ENCODE peak calls at places on chromosomes 5 and 9, in six cellular contexts. C, Q, D, W, K and H are unnamed samples. For H3K4me1 and H3K27me3, the result is how much of the 10 kb centered on the place peaks cover.

GRCh38 chr5:151463137-151464029 is 16.0 kb downstream of the SLC36A1 start:
- DNase-seq in W (no peak), C (no peak), D (no peak), K (peak), Q (no peak), H (peak)

GRCh38 chr9:89555426-89556375 is 49.1 kb upstream of the GADD45G start:
- DNase-seq in Q (no peak), C (no peak), K (no peak), D (no peak), W (peak), H (peak)

GRCh38 chr9:89226076-89226475 is 47.5 kb upstream of the SHC3 start:
- DNase-seq in D (no peak), C (no peak), K (peak), Q (no peak), W (no peak), H (no peak)

GRCh38 chr5:174645677-174646076 is 78.7 kb upstream of the MSX2 start:
- DNase-seq in K (no peak), D (no peak), Q (no peak), C (no peak), W (no peak), H (no peak)

GRCh38 chr5:181086410-181087229 is 44.3 kb downstream of the OR2V1 start:
- DNase-seq in Q (no peak), D (no peak), W (no peak), K (peak), C (no peak), H (no peak)

GRCh38 chr9:13352451-13352979 is 73.0 kb upstream of the MPDZ start:
- DNase-seq in D (no peak), K (no peak), Q (no peak), C (no peak), W (no peak), H (no peak)

GRCh38 chr5:139912804-139913203 is 117.2 kb downstream of the PSD2 start:
- DNase-seq in Q (no peak), K (no peak), D (no peak), W (peak), C (no peak), H (peak)

GRCh38 chr9:126499911-126500599 is 113.7 kb upstream of the LMX1B start:
- DNase-seq in K (peak), W (no peak), Q (no peak), C (no peak), D (no peak), H (no peak)

GRCh38 chr9:65444943-65445342 is 159.9 kb upstream of the FOXD4L5 start:
- DNase-seq in W (no peak), C (no peak), K (no peak), D (no peak), Q (no peak), H (no peak)

GRCh38 chr5:132364319-132364718 is 5.2 kb upstream of the SLC22A5 start:
- DNase-seq in C (peak), W (no peak), K (no peak), D (peak), Q (no peak), H (no peak)

GRCh38 chr9:95771556-95772280 is 103.8 kb upstream of the ERCC6L2 start:
- DNase-seq in K (peak), D (no peak), W (no peak), Q (peak), C (no peak), H (no peak)

GRCh38 chr5:419970-420369 is 23.0 kb upstream of the EXOC3 start:
- DNase-seq in W (no peak), D (no peak), K (peak), C (no peak), Q (no peak), H (no peak)

GRCh38 chr9:6096821-6097220 is 81.4 kb upstream of the RANBP6 start:
- DNase-seq in C (no peak), D (peak), Q (no peak), K (no peak), W (no peak), H (no peak)

GRCh38 chr9:86042226-86042625 is 57.1 kb downstream of the GOLM1 start:
- DNase-seq in C (no peak), W (no peak), D (no peak), K (no peak), Q (no peak), H (no peak)

GRCh38 chr5:6943749-6944148 is 230.5 kb downstream of the TENT4A start:
- DNase-seq in D (no peak), Q (no peak), W (no peak), C (no peak), K (no peak), H (no peak)

GRCh38 chr9:101586651-101587050 is 8.1 kb downstream of the PPP3R2 start:
- DNase-seq in D (peak), W (no peak), C (no peak), K (no peak), Q (no peak), H (peak)

GRCh38 chr5:67338416-67338815 is 141.8 kb upstream of the CD180 start:
- DNase-seq in Q (no peak), W (no peak), K (no peak), C (no peak), D (no peak), H (no peak)

GRCh38 chr9:14978022-14979000 is 68.1 kb upstream of the FREM1 start:
- DNase-seq in C (no peak), D (no peak), K (no peak), W (no peak), Q (no peak), H (peak)

GRCh38 chr9:15482146-15482545 is 28.6 kb downstream of the PSIP1 start:
- DNase-seq in K (no peak), W (no peak), Q (no peak), D (no peak), C (no peak), H (no peak)

GRCh38 chr5:153276151-153276550 is 214.3 kb upstream of the GRIA1 start:
- DNase-seq in D (no peak), C (peak), K (peak), W (no peak), Q (no peak), H (no peak)

GRCh38 chr9:121699271-121700164 is 48.1 kb downstream of the DAB2IP start:
- DNase-seq in D (peak), Q (peak), W (peak), C (peak), K (peak), H (peak)

GRCh38 chr5:54229041-54229780 is 81.2 kb downstream of the ARL15 start:
- DNase-seq in Q (peak), K (peak), W (peak), C (peak), D (peak), H (peak)

GRCh38 chr9:4852419-4852818 is 59.7 kb downstream of the RCL1 start:
- DNase-seq in W (no peak), D (no peak), C (no peak), Q (no peak), K (no peak), H (no peak)

GRCh38 chr5:41266377-41266776 is 53.0 kb upstream of the C6 start:
- DNase-seq in D (no peak), C (no peak), K (no peak), W (no peak), Q (no peak), H (peak)

GRCh38 chr5:1515311-1515920 is 8.3 kb downstream of the LPCAT1 start:
- DNase-seq in K (peak), C (no peak), W (peak), D (no peak), Q (peak), H (no peak)

GRCh38 chr9:95517559-95517933 is 775 bp upstream of the PTCH1 start:
- DNase-seq in W (no peak), C (no peak), D (no peak), K (no peak), Q (no peak), H (no peak)

GRCh38 chr9:108562176-108562575 is 293.6 kb downstream of the ACTL7B start:
- DNase-seq in K (no peak), W (no peak), C (peak), D (no peak), Q (no peak), H (no peak)

GRCh38 chr9:2321523-2322148 is 300.0 kb upstream of the VLDLR start:
- DNase-seq in C (no peak), Q (no peak), W (no peak), K (no peak), D (no peak), H (no peak)

GRCh38 chr5:51033215-51033614 is 350.0 kb upstream of the ISL1 start:
- DNase-seq in D (no peak), K (no peak), C (peak), W (no peak), Q (no peak), H (no peak)

GRCh38 chr5:82314964-82315728 is 37.0 kb upstream of the RPS23 start:
- DNase-seq in K (no peak), W (no peak), C (no peak), D (no peak), Q (no peak), H (no peak)

GRCh38 chr9:1071730-1072129 is 21.6 kb downstream of the DMRT2 start:
- DNase-seq in C (no peak), Q (no peak), K (no peak), D (no peak), W (peak), H (peak)

GRCh38 chr9:86175743-86176456 is 76.5 kb upstream of the GOLM1 start:
- DNase-seq in W (no peak), C (peak), D (no peak), K (no peak), Q (no peak), H (no peak)

GRCh38 chr9:14433293-14433818 is 119.4 kb upstream of the NFIB start:
- DNase-seq in Q (no peak), W (no peak), K (no peak), C (no peak), D (no peak), H (no peak)

GRCh38 chr5:76583163-76584047 is 39.8 kb downstream of the F2RL2 start:
- DNase-seq in C (no peak), K (no peak), D (no peak), Q (no peak), W (no peak), H (peak)

GRCh38 chr5:6775595-6775994 is 62.4 kb downstream of the TENT4A start:
- DNase-seq in D (no peak), C (no peak), K (no peak), W (no peak), Q (no peak), H (no peak)

GRCh38 chr9:14346301-14346721 is 32.4 kb upstream of the NFIB start:
- DNase-seq in K (no peak), C (no peak), Q (no peak), D (no peak), W (no peak), H (peak)

GRCh38 chr5:66892715-66893114 is 296.5 kb downstream of the MAST4 start:
- DNase-seq in W (no peak), Q (no peak), D (no peak), C (no peak), K (no peak), H (no peak)

GRCh38 chr9:93267091-93267541 is 83.2 kb downstream of the WNK2 start:
- DNase-seq in K (no peak), C (no peak), Q (no peak), W (no peak), D (no peak), H (no peak)

GRCh38 chr9:112348257-112348992 is 15.0 kb upstream of the PTBP3 start:
- DNase-seq in C (peak), D (peak), Q (peak), K (peak), W (peak), H (peak)

GRCh38 chr9:35948901-35949318 is 9.0 kb downstream of the OR2S2 start:
- DNase-seq in K (peak), C (peak), W (peak), Q (no peak), D (no peak), H (no peak)
- H3K27ac ChIP-seq in K (no peak), C (peak), W (no peak), Q (no peak), D (no peak), H (no peak)

GRCh38 chr9:127959841-127960409 is 20.9 kb downstream of the EEIG1 start:
- DNase-seq in K (no peak), C (no peak), D (no peak), Q (no peak), W (no peak), H (no peak)
- H3K4me1 ChIP-seq in K (under half), C (half or more), D (half or more), Q (under half), W (under half), H (under half)

DNA sequence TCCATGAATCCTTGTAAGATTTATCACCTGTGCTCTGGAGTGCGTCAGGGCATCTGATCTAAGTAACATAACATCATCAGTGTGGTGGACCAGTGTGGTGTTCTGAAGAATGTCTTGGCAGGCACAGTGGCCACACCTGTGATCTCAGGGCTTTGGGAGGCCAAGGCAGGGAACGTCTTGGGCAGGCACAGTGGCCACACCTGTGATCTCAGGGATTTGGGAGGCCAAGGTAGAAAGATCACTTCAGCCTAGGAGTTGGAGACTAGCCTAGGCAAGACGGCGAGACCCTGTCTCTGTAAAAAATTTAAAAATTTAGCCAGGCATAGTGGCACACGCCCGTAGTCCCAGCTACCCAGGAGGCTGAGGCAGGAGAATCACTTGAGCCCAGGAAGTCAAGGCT is 185.5 kb downstream of the CACNA1B start:
- DNase-seq in Q (no peak), C (no peak), W (no peak), D (no peak), K (peak), H (no peak)
- H3K27me3 ChIP-seq in Q (under half), C (half or more), W (under half), D (under half), K (under half), H (under half)

DNA sequence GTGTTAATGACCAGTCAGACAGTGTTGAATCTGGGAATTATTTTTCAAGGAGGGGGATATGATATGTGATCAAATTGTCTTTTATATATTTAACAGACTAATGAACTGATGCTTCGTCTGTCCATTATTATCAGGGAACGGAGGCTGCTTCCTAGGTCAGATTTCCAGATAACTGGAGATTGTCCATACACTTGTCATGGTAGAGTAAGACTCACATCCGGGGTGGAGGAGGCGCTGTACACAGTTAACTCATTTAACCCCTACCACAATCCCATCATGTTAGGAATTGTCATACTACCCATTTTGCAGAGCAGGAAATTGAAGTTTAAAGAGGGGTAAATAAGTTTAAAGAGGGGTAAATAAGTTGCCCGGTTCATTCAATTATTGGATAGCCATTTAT is 55.9 kb downstream of the ARHGAP26 start:
- DNase-seq in D (no peak), C (no peak), K (no peak), Q (no peak), W (no peak), H (no peak)
- H3K27ac ChIP-seq in D (no peak), C (peak), K (no peak), Q (no peak), W (no peak), H (no peak)

DNA sequence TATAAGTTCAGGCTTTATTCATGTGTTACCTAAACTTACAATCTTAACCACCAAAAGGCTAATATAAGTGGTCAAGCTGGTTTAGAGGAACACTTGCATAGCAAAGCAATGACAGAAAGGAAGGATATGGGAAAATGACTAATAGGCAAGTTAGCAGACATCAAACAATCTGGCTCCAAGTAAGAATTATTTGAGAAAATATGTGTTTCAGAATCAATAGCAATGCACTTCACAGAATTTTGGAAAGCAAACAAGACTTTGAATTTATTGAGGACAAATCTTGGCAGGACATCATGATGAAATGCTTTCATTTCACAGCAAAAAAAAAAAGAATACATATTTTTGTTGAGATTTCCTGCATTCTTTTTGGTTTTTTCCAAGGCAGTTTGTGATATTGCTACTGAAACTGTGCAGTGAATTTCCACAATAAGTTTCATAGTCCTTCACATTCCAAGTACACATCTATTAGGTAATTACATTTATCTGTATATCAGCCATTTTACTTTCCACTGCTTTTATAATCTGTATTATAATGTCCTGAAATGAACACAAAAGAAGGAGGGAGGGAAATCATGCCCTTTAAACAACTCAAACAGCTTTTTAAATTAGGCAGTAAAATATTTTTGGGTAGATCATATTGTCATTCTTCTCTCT is 417.9 kb downstream of the NR2F1-AS1 start:
- DNase-seq in K (no peak), D (no peak), W (no peak), Q (no peak), C (no peak), H (no peak)
- H3K4me1 ChIP-seq in K (under half), D (under half), W (under half), Q (under half), C (half or more), H (under half)

GRCh38 chr5:4023701-4024100 is 428.1 kb downstream of the IRX1 start:
- DNase-seq in K (no peak), Q (no peak), C (no peak), W (no peak), D (no peak), H (no peak)

GRCh38 chr5:4022056-4022670 is 426.5 kb downstream of the IRX1 start:
- DNase-seq in D (no peak), Q (no peak), C (no peak), W (no peak), K (no peak), H (no peak)

GRCh38 chr5:4019841-4020240 is 424.2 kb downstream of the IRX1 start:
- DNase-seq in C (no peak), Q (no peak), D (no peak), W (no peak), K (no peak), H (no peak)

GRCh38 chr5:4020386-4020785 is 424.8 kb downstream of the IRX1 start:
- DNase-seq in Q (no peak), C (no peak), K (no peak), D (no peak), W (no peak), H (no peak)

GRCh38 chr5:4022991-4023390 is 427.4 kb downstream of the IRX1 start:
- DNase-seq in K (no peak), Q (peak), C (no peak), D (no peak), W (no peak), H (no peak)
- H3K27me3 ChIP-seq in K (under half), Q (under half), C (half or more), D (under half), W (under half), H (under half)